ENCODE peak calls at places on chromosomes 1 and 21, in four cellular contexts. D is mucosa of gallbladder, N is right atrium auricular region, Z is NCI-H1105. J is an unnamed sample.

GRCh38 chr1:117697220-117697781 is 91.5 kb downstream of the TENT5C start:
- DNase-seq in Z (no peak), D (no peak), N (no peak), J (no peak)

GRCh38 chr1:237736372-237737029 is 154.2 kb downstream of the ZP4 start:
- DNase-seq in D (no peak), N (no peak), Z (no peak), J (no peak)

GRCh38 chr1:229585338-229585737 is 26.8 kb upstream of the ABCB10 start:
- DNase-seq in D (no peak), N (no peak), Z (no peak), J (no peak)

GRCh38 chr1:240091614-240092300 is at the start of gene FMN2:
- DNase-seq in D (no peak), Z (peak), N (no peak), J (no peak)

GRCh38 chr1:167447521-167448136 is 70.7 kb downstream of the CD247 start:
- DNase-seq in Z (no peak), D (peak), N (no peak), J (no peak)

GRCh38 chr1:238639861-238640260 is 746.5 kb upstream of the CHRM3 start:
- DNase-seq in Z (no peak), D (no peak), N (no peak), J (no peak)

GRCh38 chr1:180892675-180893074 is 20.0 kb upstream of the KIAA1614 start:
- DNase-seq in D (no peak), N (peak), Z (no peak), J (no peak)

GRCh38 chr1:163361123-163361934 is 39.6 kb downstream of the NUF2 start:
- DNase-seq in N (no peak), Z (peak), D (no peak), J (no peak)

GRCh38 chr1:89454845-89455521 is 69.6 kb upstream of the LRRC8B start:
- DNase-seq in N (no peak), Z (peak), D (peak), J (peak)

GRCh38 chr1:119279441-119280415 is 88.9 kb upstream of the HAO2 start:
- DNase-seq in Z (no peak), D (no peak), N (no peak), J (peak)

GRCh38 chr1:109167114-109167513 is 46.6 kb upstream of the SARS1 start:
- DNase-seq in Z (no peak), N (no peak), D (no peak), J (no peak)

GRCh38 chr1:192453360-192454045 is 122.1 kb upstream of the RGS1 start:
- DNase-seq in Z (no peak), D (no peak), N (no peak), J (no peak)

GRCh38 chr21:28419110-28419509 is 573.6 kb downstream of the LTN1 start:
- DNase-seq in D (no peak), Z (no peak), N (no peak), J (no peak)

GRCh38 chr21:25887646-25888321 is 153.0 kb downstream of the GABPA start:
- DNase-seq in D (no peak), N (no peak), Z (no peak), J (no peak)

GRCh38 chr1:77562596-77563154 is 119.8 kb downstream of the ZZZ3 start:
- DNase-seq in D (no peak), N (no peak), Z (no peak), J (no peak)

GRCh38 chr1:23210351-23210785 is 6.9 kb downstream of the HTR1D start:
- DNase-seq in Z (no peak), D (no peak), N (no peak), J (no peak)

GRCh38 chr21:31218830-31219608 is 125.0 kb downstream of the TIAM1 start:
- DNase-seq in D (no peak), N (peak), Z (no peak), J (peak)

GRCh38 chr1:184163674-184164470 is 112.3 kb downstream of the TSEN15 start:
- DNase-seq in N (no peak), D (no peak), Z (no peak), J (peak)

GRCh38 chr1:22379566-22379965 is 72.1 kb upstream of the ZBTB40 start:
- DNase-seq in Z (no peak), D (no peak), N (no peak), J (no peak)

GRCh38 chr1:92317836-92318493 is 19.1 kb downstream of the RPAP2 start:
- DNase-seq in N (no peak), Z (no peak), D (no peak), J (no peak)

GRCh38 chr1:18556364-18556763 is 74.3 kb upstream of the PAX7 start:
- DNase-seq in N (no peak), D (peak), Z (no peak), J (no peak)

J was measured in adrenal gland.